ENCODE peak calls at places on chromosomes 4 and X, in ten cellular contexts. C is OCI-LY7; V is tibial artery; K is T-helper 17 cell; G is stimulated activated CD4-positive, alpha-beta T cell treated with anti-CD3 and anti-CD28 coated beads, Interleukin-4, amount 100 ng/mL, for 1 hour; X is ACHN; R is putamen; J is sciatic nerve; A is activated CD4-positive, alpha-beta T cell treated with anti-CD3 and anti-CD28 coated beads, Interleukin-2, amount 10 ng/mL, durations not matched to agents 7 days and 5 days; F is cardiac muscle cell. O is an unnamed sample.

GRCh38 chr4:577499-578450 is 1.7 kb upstream of the TMEM271 start:
- DNase-seq in F (no peak), V (no peak), J (no peak), C (no peak), X (no peak), A (no peak), G (peak), K (no peak), R (peak), O (no peak)

GRCh38 chr4:535924-536281 is 36.9 kb downstream of the PIGG start:
- DNase-seq in A (no peak), J (peak), G (no peak), C (no peak), F (no peak), K (no peak), X (no peak), R (no peak), V (no peak), O (no peak)

GRCh38 chrX:66760648-66761047 is 121.8 kb upstream of the EDA2R start:
- DNase-seq in X (no peak), C (peak), V (no peak), F (no peak), A (no peak), K (no peak), G (no peak), R (no peak), J (no peak), O (no peak)

GRCh38 chr4:22191565-22192301 is 243.2 kb upstream of the KCNIP4 start:
- DNase-seq in G (no peak), X (peak), C (no peak), J (no peak), V (no peak), A (no peak), F (no peak), K (no peak), R (no peak), O (no peak)

GRCh38 chr4:188841523-188841922 is 702.3 kb downstream of the TRIML1 start:
- DNase-seq in J (no peak), C (no peak), F (no peak), K (no peak), A (no peak), R (no peak), X (no peak), G (no peak), V (no peak), O (no peak)

GRCh38 chr4:110865611-110866254 is 242.9 kb upstream of the PITX2 start:
- DNase-seq in G (no peak), A (no peak), V (no peak), K (no peak), F (no peak), J (no peak), R (no peak), X (peak), C (no peak), O (no peak)

GRCh38 chrX:137031517-137032377 is 2.0 kb downstream of the GPR101 start:
- DNase-seq in K (no peak), C (no peak), J (no peak), F (peak), G (peak), X (peak), R (peak), V (no peak), A (peak), O (peak)

GRCh38 chr4:29142708-29143107 is 1577.5 kb upstream of the PCDH7 start:
- DNase-seq in X (no peak), V (no peak), C (no peak), F (no peak), G (no peak), K (no peak), R (no peak), J (no peak), A (no peak), O (no peak)

GRCh38 chrX:50827996-50828395 is 14.0 kb upstream of the SHROOM4 start:
- DNase-seq in X (peak), G (no peak), K (no peak), F (no peak), R (no peak), A (no peak), C (no peak), V (no peak), J (no peak), O (peak)

GRCh38 chr4:148444296-148445070 is 2.3 kb upstream of the NR3C2 start:
- DNase-seq in K (peak), R (peak), J (peak), V (peak), A (peak), X (no peak), F (peak), G (peak), C (peak), O (peak)

GRCh38 chrX:12709047-12709446 is 82.2 kb upstream of the PRPS2 start:
- DNase-seq in F (no peak), C (no peak), V (no peak), J (no peak), A (no peak), G (no peak), X (no peak), K (no peak), R (no peak), O (no peak)

GRCh38 chr4:55948726-55949479 is at the start of gene CEP135:
- DNase-seq in A (peak), J (peak), R (peak), C (peak), G (peak), X (peak), K (peak), F (peak), V (peak), O (peak)

GRCh38 chrX:69603566-69604194 is 12.2 kb upstream of the EDA start:
- DNase-seq in F (peak), R (no peak), G (no peak), X (no peak), C (no peak), J (no peak), K (no peak), A (no peak), V (no peak), O (no peak)

GRCh38 chr4:112127736-112128322 is 17.4 kb upstream of the FAM241A start:
- DNase-seq in R (no peak), K (no peak), V (no peak), J (no peak), F (no peak), A (no peak), C (no peak), X (no peak), G (no peak), O (no peak)

GRCh38 chr4:107380190-107380589 is 339.8 kb downstream of the PAPSS1 start:
- DNase-seq in K (no peak), R (no peak), C (no peak), F (no peak), A (no peak), G (no peak), V (no peak), X (no peak), J (no peak), O (no peak)

GRCh38 chrX:109475174-109475891 is 6.6 kb downstream of the GUCY2F start:
- DNase-seq in X (peak), A (no peak), J (peak), V (peak), F (peak), R (peak), K (no peak), C (no peak), G (no peak), O (peak)

GRCh38 chrX:133792198-133792953 is 193.0 kb downstream of the GPC3 start:
- DNase-seq in J (peak), V (peak), F (peak), K (peak), X (peak), C (peak), R (peak), G (peak), A (peak), O (peak)

GRCh38 chr4:153418581-153418980 is 47.6 kb upstream of the TMEM131L start:
- DNase-seq in A (no peak), J (no peak), R (no peak), F (no peak), X (no peak), V (no peak), K (no peak), G (no peak), C (peak), O (no peak)

GRCh38 chr4:189815404-189816192 is 125.1 kb upstream of the FRG1 start:
- DNase-seq in K (no peak), J (no peak), X (no peak), G (no peak), A (no peak), C (no peak), R (no peak), F (no peak), V (no peak), O (no peak)

GRCh38 chrX:149570668-149571067 is 16.6 kb downstream of the MAGEA9B start:
- DNase-seq in J (no peak), G (no peak), R (no peak), F (no peak), C (no peak), V (no peak), X (no peak), A (no peak), K (no peak), O (no peak)

GRCh38 chr4:74375824-74376426 is 11.0 kb downstream of the EREG start:
- DNase-seq in K (no peak), G (no peak), X (no peak), R (no peak), J (no peak), C (no peak), V (no peak), A (no peak), F (no peak), O (no peak)

GRCh38 chrX:23902419-23902818 is 5.3 kb downstream of the APOO start:
- DNase-seq in G (no peak), R (peak), A (peak), X (peak), J (no peak), C (peak), F (peak), K (no peak), V (no peak), O (peak)